ENCODE peak calls at places on chromosomes 3 and 15, in four cellular contexts. One of them, this sample, is unnamed.

GRCh38 chr15:34610388-34610787 is 26.9 kb upstream of the GOLGA8B start:
- DNase-seq in HepG2: no peak
- DNase-seq in HCT116: peak
- DNase-seq in SK-N-SH: no peak
- DNase-seq in this sample: no peak

GRCh38 chr3:113019182-113020137 is 28.7 kb downstream of the GTPBP8 start:
- DNase-seq in HepG2: peak
- DNase-seq in HCT116: peak
- DNase-seq in SK-N-SH: peak
- DNase-seq in this sample: peak

GRCh38 chr3:46998121-46998851 is 18.8 kb downstream of the NBEAL2 start:
- DNase-seq in HepG2: peak
- DNase-seq in HCT116: peak
- DNase-seq in SK-N-SH: peak
- DNase-seq in this sample: peak

GRCh38 chr3:100753846-100754245 is 44.6 kb downstream of the TFG start:
- DNase-seq in HCT116: no peak
- DNase-seq in SK-N-SH: no peak
- DNase-seq in HepG2: no peak
- DNase-seq in this sample: no peak

GRCh38 chr3:160822931-160823330 is 66.9 kb downstream of the PPM1L start:
- DNase-seq in HepG2: no peak
- DNase-seq in HCT116: no peak
- DNase-seq in SK-N-SH: no peak
- DNase-seq in this sample: no peak

GRCh38 chr3:169295912-169296311 is 367.6 kb downstream of the MECOM start:
- DNase-seq in SK-N-SH: no peak
- DNase-seq in HCT116: no peak
- DNase-seq in HepG2: no peak
- DNase-seq in this sample: no peak

GRCh38 chr3:58963928-58964497 is 85.8 kb downstream of the CFAP20DC start:
- DNase-seq in HCT116: no peak
- DNase-seq in HepG2: no peak
- DNase-seq in SK-N-SH: no peak
- DNase-seq in this sample: no peak

GRCh38 chr3:184015381-184016019 is 2.2 kb downstream of the ABCC5 start:
- DNase-seq in HCT116: no peak
- DNase-seq in SK-N-SH: peak
- DNase-seq in HepG2: no peak
- DNase-seq in this sample: peak

GRCh38 chr15:78050851-78051250 is 26.7 kb downstream of the TBC1D2B start:
- DNase-seq in HepG2: no peak
- DNase-seq in SK-N-SH: no peak
- DNase-seq in HCT116: no peak
- DNase-seq in this sample: no peak

GRCh38 chr15:92637621-92638020 is 18.0 kb downstream of the FAM174B start:
- DNase-seq in SK-N-SH: no peak
- DNase-seq in HCT116: no peak
- DNase-seq in HepG2: no peak
- DNase-seq in this sample: no peak

GRCh38 chr3:49807427-49808114 is 4.5 kb downstream of the INKA1 start:
- DNase-seq in SK-N-SH: peak
- DNase-seq in HCT116: no peak
- DNase-seq in HepG2: no peak
- DNase-seq in this sample: no peak

GRCh38 chr3:69821133-69821532 is 81.9 kb downstream of the MITF start:
- DNase-seq in HepG2: no peak
- DNase-seq in HCT116: no peak
- DNase-seq in SK-N-SH: no peak
- DNase-seq in this sample: no peak

GRCh38 chr3:3165241-3165640 is 14.2 kb downstream of the CRBN start:
- DNase-seq in HCT116: no peak
- DNase-seq in SK-N-SH: no peak
- DNase-seq in HepG2: no peak
- DNase-seq in this sample: no peak

GRCh38 chr3:43212914-43213611 is 73.3 kb upstream of the SNRK start:
- DNase-seq in HCT116: no peak
- DNase-seq in SK-N-SH: no peak
- DNase-seq in HepG2: no peak
- DNase-seq in this sample: no peak

DNA sequence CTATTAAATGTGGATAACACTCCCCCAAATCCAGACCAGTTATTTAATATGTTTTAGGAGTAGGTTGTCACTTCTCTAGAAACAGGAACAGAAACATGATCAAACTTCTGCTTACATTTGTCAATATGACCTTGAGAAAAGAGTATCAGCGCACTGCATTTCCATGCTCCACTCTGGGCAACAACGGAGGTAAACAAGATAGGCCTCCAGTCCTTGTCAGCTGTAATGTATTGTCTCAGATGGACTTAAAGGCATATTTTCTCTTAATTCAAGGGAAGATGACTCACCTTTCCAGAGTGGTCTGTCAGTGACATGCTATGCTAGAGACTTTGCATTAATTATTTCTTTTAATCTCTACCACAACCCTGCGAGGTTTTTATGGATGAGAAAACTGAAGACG is 51.6 kb upstream of the TCF12 start:
- DNase-seq in HCT116: no peak
- DNase-seq in HepG2: peak
- DNase-seq in SK-N-SH: no peak
- DNase-seq in this sample: no peak
- TF ChIP-seq ELF1 in HCT116: no peak
- TF ChIP-seq ELF1 in HepG2: no peak
- TF ChIP-seq ELF1 in SK-N-SH: no peak
- TF ChIP-seq ELF1 in this sample: no peak

DNA sequence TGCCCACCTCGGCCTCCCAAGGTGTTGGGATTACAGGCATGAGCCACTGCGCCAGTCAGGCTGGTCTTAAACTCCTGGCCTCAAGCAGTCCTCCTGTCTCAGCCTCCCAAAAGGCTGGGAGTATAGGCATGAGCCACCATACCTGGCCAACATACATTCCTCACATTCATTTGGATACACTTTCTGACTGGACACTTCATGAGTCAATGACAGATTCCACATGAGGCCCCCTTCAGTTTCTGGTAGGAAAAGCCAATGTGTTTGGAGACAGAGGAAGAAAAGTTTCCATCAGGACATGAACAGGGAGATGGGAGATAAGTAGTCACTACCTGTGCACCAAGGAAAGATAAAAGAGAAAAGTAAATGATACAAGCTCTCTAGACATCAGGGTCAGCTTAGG is 49.4 kb upstream of the GSK3B start:
- DNase-seq in SK-N-SH: no peak
- DNase-seq in HCT116: no peak
- DNase-seq in HepG2: no peak
- DNase-seq in this sample: no peak
- TF ChIP-seq ELF1 in SK-N-SH: no peak
- TF ChIP-seq ELF1 in HCT116: no peak
- TF ChIP-seq ELF1 in HepG2: no peak
- TF ChIP-seq ELF1 in this sample: no peak

GRCh38 chr15:71182522-71182921 is 67.3 kb downstream of the THSD4 start:
- DNase-seq in HCT116: no peak
- DNase-seq in SK-N-SH: no peak
- DNase-seq in HepG2: no peak
- DNase-seq in this sample: no peak
- TF ChIP-seq ELF1 in HCT116: no peak
- TF ChIP-seq ELF1 in SK-N-SH: no peak
- TF ChIP-seq ELF1 in HepG2: no peak
- TF ChIP-seq ELF1 in this sample: no peak

DNA sequence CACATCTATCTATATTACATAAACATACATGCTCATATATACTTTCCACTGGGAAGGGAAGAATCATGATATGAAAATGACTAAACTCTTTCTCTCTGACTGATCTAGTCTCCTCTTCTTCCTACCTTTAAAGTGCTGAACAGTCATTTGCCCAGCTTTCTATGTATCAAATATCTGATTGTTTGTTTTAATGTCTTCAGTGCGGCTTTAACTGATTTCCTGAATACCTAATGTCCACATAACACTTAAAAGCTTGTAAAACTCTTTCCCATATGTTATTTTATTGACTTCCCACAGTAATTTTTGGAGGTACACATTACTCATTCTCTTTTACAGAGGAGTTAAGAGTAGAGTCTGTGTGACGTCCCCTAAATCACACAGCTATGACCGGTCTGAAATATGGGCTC is 28.2 kb downstream of the CPOX start:
- DNase-seq in SK-N-SH: no peak
- DNase-seq in HepG2: no peak
- DNase-seq in HCT116: no peak
- DNase-seq in this sample: no peak
- TF ChIP-seq ELF1 in SK-N-SH: no peak
- TF ChIP-seq ELF1 in HepG2: no peak
- TF ChIP-seq ELF1 in HCT116: no peak
- TF ChIP-seq ELF1 in this sample: no peak

GRCh38 chr3:191330309-191330712 is at the start of gene UTS2B:
- DNase-seq in HepG2: peak
- DNase-seq in SK-N-SH: no peak
- DNase-seq in HCT116: peak
- DNase-seq in this sample: peak
- TF ChIP-seq ELF1 in HepG2: no peak
- TF ChIP-seq ELF1 in SK-N-SH: no peak
- TF ChIP-seq ELF1 in HCT116: no peak
- TF ChIP-seq ELF1 in this sample: no peak

DNA sequence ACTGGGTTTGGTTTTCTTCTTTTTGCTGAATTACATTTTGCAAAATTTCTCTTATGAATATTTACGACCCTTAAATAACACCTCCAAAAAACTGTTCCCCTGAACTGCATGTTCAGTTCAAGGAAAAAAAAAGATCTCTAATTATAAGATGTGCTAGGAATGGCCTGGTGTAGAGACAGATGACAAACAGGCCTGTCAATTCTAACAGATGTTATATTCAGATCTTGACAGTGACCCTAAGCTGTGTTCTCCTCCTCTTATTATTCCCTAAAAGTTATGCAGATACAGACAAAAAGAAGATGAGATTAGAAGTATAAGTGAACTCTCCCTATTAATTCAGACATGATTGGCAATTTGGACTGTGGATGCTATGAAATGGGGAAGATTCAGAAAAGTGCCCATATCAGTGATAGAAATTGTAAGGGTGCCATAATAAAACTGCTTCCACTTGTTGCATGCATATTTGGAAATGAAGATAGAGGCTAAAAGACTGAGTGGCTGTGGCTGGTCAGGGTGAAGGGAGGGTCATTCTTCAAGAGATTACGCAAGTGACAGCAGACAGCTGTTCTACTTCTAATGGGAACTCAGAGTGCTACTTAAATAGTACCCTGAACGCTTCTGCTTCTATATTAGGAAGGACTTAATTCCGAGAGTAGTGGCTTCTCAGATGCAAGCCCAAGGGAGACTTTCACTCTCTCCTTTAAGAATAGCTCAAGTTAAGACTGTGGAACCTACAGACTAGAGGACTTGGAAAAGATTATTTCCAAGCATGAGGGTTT is 75.5 kb downstream of the ADAMTS9 start:
- DNase-seq in SK-N-SH: peak
- DNase-seq in HepG2: no peak
- DNase-seq in HCT116: no peak
- DNase-seq in this sample: no peak
- TF ChIP-seq ELF1 in SK-N-SH: no peak
- TF ChIP-seq ELF1 in HepG2: no peak
- TF ChIP-seq ELF1 in HCT116: no peak
- TF ChIP-seq ELF1 in this sample: no peak

GRCh38 chr15:62928996-62929350 is 113.6 kb upstream of the TPM1 start:
- DNase-seq in HepG2: peak
- DNase-seq in SK-N-SH: no peak
- DNase-seq in HCT116: peak
- DNase-seq in this sample: no peak
- TF ChIP-seq ELF1 in HepG2: no peak
- TF ChIP-seq ELF1 in SK-N-SH: no peak
- TF ChIP-seq ELF1 in HCT116: no peak
- TF ChIP-seq ELF1 in this sample: no peak

GRCh38 chr15:28933710-28934445 is 48.1 kb downstream of the APBA2 start:
- DNase-seq in SK-N-SH: no peak
- DNase-seq in HepG2: peak
- DNase-seq in HCT116: no peak
- DNase-seq in this sample: peak

GRCh38 chr15:28936481-28936881 is 50.7 kb downstream of the APBA2 start:
- DNase-seq in SK-N-SH: no peak
- DNase-seq in HepG2: no peak
- DNase-seq in HCT116: no peak
- DNase-seq in this sample: no peak

GRCh38 chr15:28936081-28936480 is 50.3 kb downstream of the APBA2 start:
- DNase-seq in HCT116: no peak
- DNase-seq in SK-N-SH: no peak
- DNase-seq in HepG2: no peak
- DNase-seq in this sample: no peak

GRCh38 chr15:28934645-28935044 is 48.9 kb downstream of the APBA2 start:
- DNase-seq in SK-N-SH: no peak
- DNase-seq in HCT116: no peak
- DNase-seq in HepG2: no peak
- DNase-seq in this sample: no peak

DNA sequence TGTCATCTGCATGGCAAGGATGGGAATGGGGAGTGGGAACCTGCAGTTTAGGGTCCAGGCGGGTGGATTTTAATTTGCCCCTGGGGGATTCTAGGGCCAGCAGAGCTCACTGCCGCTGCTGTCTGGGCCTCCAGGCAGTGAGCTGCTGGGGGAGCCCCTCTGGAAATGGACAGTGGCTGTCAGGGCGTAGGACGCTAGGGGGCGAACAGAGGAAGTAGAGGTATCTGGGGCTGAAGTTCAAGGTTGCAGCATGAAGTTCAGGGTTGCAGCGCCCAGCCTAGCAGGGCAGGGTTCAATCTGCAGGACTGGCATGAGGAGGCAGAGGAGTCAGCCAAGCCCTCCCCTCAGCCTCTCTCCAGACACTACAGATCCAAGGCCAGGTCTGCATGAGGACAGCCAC is 49.5 kb downstream of the APBA2 start:
- DNase-seq in HepG2: peak
- DNase-seq in SK-N-SH: no peak
- DNase-seq in HCT116: no peak
- DNase-seq in this sample: peak
- TF ChIP-seq ELF1 in HepG2: no peak
- TF ChIP-seq ELF1 in SK-N-SH: no peak
- TF ChIP-seq ELF1 in HCT116: no peak
- TF ChIP-seq ELF1 in this sample: no peak